ENCODE peak calls at places on chromosomes 4 and X, in six cellular contexts. One of them, this sample, is unnamed.

GRCh38 chr4:15753786-15754185 is 24.3 kb upstream of the CD38 start:
- DNase-seq in gastrocnemius medialis: peak; percentile 22
- DNase-seq in NT2/D1: no peak
- DNase-seq in neuronal stem cell: no peak
- DNase-seq in astrocyte: peak; percentile 17
- DNase-seq in upper lobe of right lung: no peak
- DNase-seq in this sample: peak; percentile 37

GRCh38 chrX:17242470-17242869 is 132.5 kb upstream of the NHS start:
- DNase-seq in gastrocnemius medialis: no peak
- DNase-seq in NT2/D1: peak; percentile 40
- DNase-seq in neuronal stem cell: peak; percentile 42
- DNase-seq in astrocyte: peak; percentile 14
- DNase-seq in upper lobe of right lung: no peak
- DNase-seq in this sample: peak; percentile 78

GRCh38 chr4:3250956-3251690 is 2.2 kb downstream of the MSANTD1 start:
- DNase-seq in gastrocnemius medialis: no peak
- DNase-seq in NT2/D1: no peak
- DNase-seq in neuronal stem cell: no peak
- DNase-seq in astrocyte: no peak
- DNase-seq in upper lobe of right lung: peak; percentile 83
- DNase-seq in this sample: no peak

GRCh38 chrX:56745019-56745418 is 16.0 kb downstream of the NBDY start:
- DNase-seq in gastrocnemius medialis: no peak
- DNase-seq in NT2/D1: no peak
- DNase-seq in neuronal stem cell: no peak
- DNase-seq in astrocyte: peak; percentile 60
- DNase-seq in upper lobe of right lung: no peak
- DNase-seq in this sample: peak; percentile 78

GRCh38 chr4:108540536-108540935 is 79.8 kb upstream of the RPL34 start:
- DNase-seq in gastrocnemius medialis: no peak
- DNase-seq in NT2/D1: no peak
- DNase-seq in neuronal stem cell: no peak
- DNase-seq in astrocyte: no peak
- DNase-seq in upper lobe of right lung: no peak
- DNase-seq in this sample: no peak

GRCh38 chr4:123587983-123588494 is 191.4 kb downstream of the SPRY1 start:
- DNase-seq in gastrocnemius medialis: peak; percentile 77
- DNase-seq in NT2/D1: no peak
- DNase-seq in neuronal stem cell: no peak
- DNase-seq in astrocyte: peak; percentile 48
- DNase-seq in upper lobe of right lung: no peak
- DNase-seq in this sample: peak; percentile 94

GRCh38 chr4:128946929-128947328 is 137.4 kb downstream of the JADE1 start:
- DNase-seq in gastrocnemius medialis: no peak
- DNase-seq in NT2/D1: no peak
- DNase-seq in neuronal stem cell: no peak
- DNase-seq in astrocyte: no peak
- DNase-seq in upper lobe of right lung: no peak
- DNase-seq in this sample: no peak

GRCh38 chr4:78661923-78662521 is 110.5 kb downstream of the ANXA3 start:
- DNase-seq in gastrocnemius medialis: no peak
- DNase-seq in NT2/D1: no peak
- DNase-seq in neuronal stem cell: no peak
- DNase-seq in astrocyte: no peak
- DNase-seq in upper lobe of right lung: no peak
- DNase-seq in this sample: peak; percentile 30

GRCh38 chr4:71441186-71442169 is 102.7 kb downstream of the SLC4A4 start:
- DNase-seq in gastrocnemius medialis: no peak
- DNase-seq in NT2/D1: no peak
- DNase-seq in neuronal stem cell: no peak
- DNase-seq in astrocyte: peak; percentile 55
- DNase-seq in upper lobe of right lung: no peak
- DNase-seq in this sample: peak; percentile 79

GRCh38 chrX:40262641-40263560 is 165.1 kb upstream of the BCOR start:
- DNase-seq in gastrocnemius medialis: no peak
- DNase-seq in NT2/D1: no peak
- DNase-seq in neuronal stem cell: no peak
- DNase-seq in astrocyte: peak; percentile 51
- DNase-seq in upper lobe of right lung: no peak
- DNase-seq in this sample: peak; percentile 37

GRCh38 chrX:72715546-72715945 is 1.4 kb upstream of the PHKA1 start:
- DNase-seq in gastrocnemius medialis: no peak
- DNase-seq in NT2/D1: no peak
- DNase-seq in neuronal stem cell: no peak
- DNase-seq in astrocyte: no peak
- DNase-seq in upper lobe of right lung: no peak
- DNase-seq in this sample: no peak

GRCh38 chrX:72716766-72717165 is 2.7 kb upstream of the PHKA1 start:
- DNase-seq in gastrocnemius medialis: peak; percentile 63
- DNase-seq in NT2/D1: no peak
- DNase-seq in neuronal stem cell: no peak
- DNase-seq in astrocyte: no peak
- DNase-seq in upper lobe of right lung: no peak
- DNase-seq in this sample: peak; percentile 18

GRCh38 chrX:72712094-72712755 is 1.9 kb downstream of the PHKA1 start:
- DNase-seq in gastrocnemius medialis: peak; percentile 21
- DNase-seq in NT2/D1: no peak
- DNase-seq in neuronal stem cell: no peak
- DNase-seq in astrocyte: no peak
- DNase-seq in upper lobe of right lung: no peak
- DNase-seq in this sample: peak; percentile 47

GRCh38 chrX:72714471-72714916 is 388 bp upstream of the PHKA1 start:
- DNase-seq in gastrocnemius medialis: peak; percentile 76
- DNase-seq in NT2/D1: peak; percentile 42
- DNase-seq in neuronal stem cell: peak; percentile 5
- DNase-seq in astrocyte: peak; percentile 63
- DNase-seq in upper lobe of right lung: peak; percentile 73
- DNase-seq in this sample: peak; percentile 73

GRCh38 chrX:72713130-72713529 is 976 bp downstream of the PHKA1 start:
- DNase-seq in gastrocnemius medialis: no peak
- DNase-seq in NT2/D1: no peak
- DNase-seq in neuronal stem cell: no peak
- DNase-seq in astrocyte: no peak
- DNase-seq in upper lobe of right lung: no peak
- DNase-seq in this sample: peak; percentile 8
- H3K4me3 ChIP-seq in gastrocnemius medialis: peak overlapping the region; percentile 72
- H3K4me3 ChIP-seq in NT2/D1: peak overlapping the region; percentile 67
- H3K4me3 ChIP-seq in neuronal stem cell: peak overlapping the region; percentile 53
- H3K4me3 ChIP-seq in astrocyte: peak overlapping the region; percentile 64
- H3K4me3 ChIP-seq in upper lobe of right lung: peak overlapping the region; percentile 50
- H3K4me3 ChIP-seq in this sample: peak overlapping the region; percentile 71

GRCh38 chrX:12947545-12948235 is 27.2 kb upstream of the TMSB4X start:
- DNase-seq in gastrocnemius medialis: no peak
- DNase-seq in NT2/D1: no peak
- DNase-seq in neuronal stem cell: no peak
- DNase-seq in astrocyte: no peak
- DNase-seq in upper lobe of right lung: no peak
- DNase-seq in this sample: no peak
- H3K4me1 ChIP-seq in gastrocnemius medialis: no peaks in the 10 kb centered on the region
- H3K4me1 ChIP-seq in NT2/D1: peaks cover 4% of the 10 kb centered on the region
- H3K4me1 ChIP-seq in neuronal stem cell: peaks cover 6% of the 10 kb centered on the region
- H3K4me1 ChIP-seq in astrocyte: peaks cover 21% of the 10 kb centered on the region
- H3K4me1 ChIP-seq in upper lobe of right lung: peaks cover 21% of the 10 kb centered on the region
- H3K4me1 ChIP-seq in this sample: peaks cover 25% of the 10 kb centered on the region

DNA sequence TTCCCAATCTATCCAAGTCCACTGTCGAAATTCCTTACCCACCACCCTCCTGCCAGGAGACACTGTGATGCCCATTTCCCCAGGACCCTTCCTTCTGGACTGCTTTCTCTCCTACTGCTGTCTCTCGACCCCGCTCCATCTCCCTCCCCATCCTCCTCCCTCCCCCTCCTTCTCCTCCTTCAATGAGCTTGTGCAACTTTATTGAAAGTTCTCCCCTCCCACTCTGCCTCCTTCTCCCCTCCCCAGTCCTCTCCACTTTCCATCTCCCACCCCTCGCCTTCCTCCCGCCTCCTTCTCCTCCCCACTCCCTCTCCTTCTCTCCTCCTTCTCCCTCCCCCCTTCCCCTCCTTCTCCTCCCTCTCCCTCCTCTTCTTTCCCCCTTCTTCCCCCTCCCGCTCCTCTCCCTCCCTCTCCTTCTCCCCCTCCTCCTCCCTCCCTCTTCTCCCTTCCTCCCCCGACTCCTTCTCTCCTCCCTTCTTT is 116.6 kb upstream of the FAT1 start:
- DNase-seq in gastrocnemius medialis: peak; percentile 58
- DNase-seq in NT2/D1: no peak
- DNase-seq in neuronal stem cell: no peak
- DNase-seq in astrocyte: no peak
- DNase-seq in upper lobe of right lung: no peak
- DNase-seq in this sample: no peak
- H3K4me3 ChIP-seq in gastrocnemius medialis: peak overlapping the region; percentile 40
- H3K4me3 ChIP-seq in NT2/D1: no peak overlapping the region
- H3K4me3 ChIP-seq in neuronal stem cell: no peak overlapping the region
- H3K4me3 ChIP-seq in astrocyte: peak overlapping the region; percentile 35
- H3K4me3 ChIP-seq in upper lobe of right lung: peak overlapping the region; percentile 21
- H3K4me3 ChIP-seq in this sample: no peak overlapping the region

GRCh38 chr4:168881754-168882153 is 128.3 kb downstream of the CBR4 start:
- DNase-seq in gastrocnemius medialis: no peak
- DNase-seq in NT2/D1: no peak
- DNase-seq in neuronal stem cell: no peak
- DNase-seq in astrocyte: no peak
- DNase-seq in upper lobe of right lung: no peak
- DNase-seq in this sample: peak; percentile 36

GRCh38 chr4:168884251-168885124 is 125.6 kb downstream of the CBR4 start:
- DNase-seq in gastrocnemius medialis: no peak
- DNase-seq in NT2/D1: no peak
- DNase-seq in neuronal stem cell: no peak
- DNase-seq in astrocyte: no peak
- DNase-seq in upper lobe of right lung: no peak
- DNase-seq in this sample: no peak

GRCh38 chr4:168882650-168883233 is 127.3 kb downstream of the CBR4 start:
- DNase-seq in gastrocnemius medialis: no peak
- DNase-seq in NT2/D1: no peak
- DNase-seq in neuronal stem cell: no peak
- DNase-seq in astrocyte: no peak
- DNase-seq in upper lobe of right lung: no peak
- DNase-seq in this sample: peak; percentile 19

GRCh38 chr4:168885416-168885815 is 124.6 kb downstream of the CBR4 start:
- DNase-seq in gastrocnemius medialis: no peak
- DNase-seq in NT2/D1: no peak
- DNase-seq in neuronal stem cell: no peak
- DNase-seq in astrocyte: no peak
- DNase-seq in upper lobe of right lung: no peak
- DNase-seq in this sample: no peak

GRCh38 chr4:168883513-168883912 is 126.5 kb downstream of the CBR4 start:
- DNase-seq in gastrocnemius medialis: no peak
- DNase-seq in NT2/D1: no peak
- DNase-seq in neuronal stem cell: no peak
- DNase-seq in astrocyte: peak; percentile 47
- DNase-seq in upper lobe of right lung: no peak
- DNase-seq in this sample: no peak
- H3K4me1 ChIP-seq in gastrocnemius medialis: peaks cover 51% of the 10 kb centered on the region
- H3K4me1 ChIP-seq in NT2/D1: peaks cover 3% of the 10 kb centered on the region
- H3K4me1 ChIP-seq in neuronal stem cell: no peaks in the 10 kb centered on the region
- H3K4me1 ChIP-seq in astrocyte: peaks cover 59% of the 10 kb centered on the region
- H3K4me1 ChIP-seq in upper lobe of right lung: peaks cover 38% of the 10 kb centered on the region
- H3K4me1 ChIP-seq in this sample: peaks cover 4% of the 10 kb centered on the region

DNA sequence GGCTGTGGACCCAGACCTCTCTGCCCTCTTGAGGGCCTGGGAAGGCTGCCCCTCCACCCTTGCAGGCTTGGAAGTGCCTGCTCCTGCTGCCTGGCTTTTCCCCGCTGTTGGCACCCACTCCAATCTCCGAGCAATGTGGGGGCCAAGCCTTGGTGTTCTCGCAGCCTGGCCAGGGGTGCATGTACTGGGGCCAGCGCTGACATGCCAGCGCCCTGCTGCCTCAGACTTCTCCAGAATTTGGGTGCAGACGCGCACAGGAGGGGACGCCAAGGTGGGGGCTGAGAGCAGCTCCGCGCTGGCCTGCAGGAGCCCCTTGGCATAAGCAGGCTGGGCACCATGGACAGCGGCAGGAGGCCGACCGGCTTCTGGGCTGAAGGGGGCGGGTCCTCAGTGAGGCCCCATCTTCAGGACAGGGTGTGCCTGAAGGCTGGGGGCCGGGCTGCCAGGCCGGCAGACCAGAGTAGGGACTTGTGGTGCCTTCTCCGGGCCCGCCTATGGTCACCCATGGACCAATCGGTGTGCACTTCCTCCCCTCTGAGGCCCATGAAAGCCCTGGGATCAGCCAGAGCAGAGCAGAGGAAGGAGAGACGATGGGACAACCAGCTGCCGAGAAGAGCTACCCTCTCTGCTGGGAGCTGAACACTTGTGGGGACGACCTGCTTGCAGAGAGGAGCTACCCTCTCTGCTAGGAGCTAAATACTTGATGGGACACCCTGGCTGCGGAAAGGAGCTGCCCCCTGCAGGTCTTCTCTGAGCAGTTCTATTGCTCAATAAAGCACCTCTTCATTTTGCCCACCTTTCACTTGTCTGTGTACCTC is 118.3 kb downstream of the DNAAF6 start:
- DNase-seq in gastrocnemius medialis: no peak
- DNase-seq in NT2/D1: peak; percentile 48
- DNase-seq in neuronal stem cell: peak; percentile 64
- DNase-seq in astrocyte: peak; percentile 12
- DNase-seq in upper lobe of right lung: peak; percentile 63
- DNase-seq in this sample: peak; percentile 6
- H3K4me3 ChIP-seq in gastrocnemius medialis: no peak overlapping the region
- H3K4me3 ChIP-seq in NT2/D1: no peak overlapping the region
- H3K4me3 ChIP-seq in neuronal stem cell: no peak overlapping the region
- H3K4me3 ChIP-seq in astrocyte: no peak overlapping the region
- H3K4me3 ChIP-seq in upper lobe of right lung: no peak overlapping the region
- H3K4me3 ChIP-seq in this sample: no peak overlapping the region

DNA sequence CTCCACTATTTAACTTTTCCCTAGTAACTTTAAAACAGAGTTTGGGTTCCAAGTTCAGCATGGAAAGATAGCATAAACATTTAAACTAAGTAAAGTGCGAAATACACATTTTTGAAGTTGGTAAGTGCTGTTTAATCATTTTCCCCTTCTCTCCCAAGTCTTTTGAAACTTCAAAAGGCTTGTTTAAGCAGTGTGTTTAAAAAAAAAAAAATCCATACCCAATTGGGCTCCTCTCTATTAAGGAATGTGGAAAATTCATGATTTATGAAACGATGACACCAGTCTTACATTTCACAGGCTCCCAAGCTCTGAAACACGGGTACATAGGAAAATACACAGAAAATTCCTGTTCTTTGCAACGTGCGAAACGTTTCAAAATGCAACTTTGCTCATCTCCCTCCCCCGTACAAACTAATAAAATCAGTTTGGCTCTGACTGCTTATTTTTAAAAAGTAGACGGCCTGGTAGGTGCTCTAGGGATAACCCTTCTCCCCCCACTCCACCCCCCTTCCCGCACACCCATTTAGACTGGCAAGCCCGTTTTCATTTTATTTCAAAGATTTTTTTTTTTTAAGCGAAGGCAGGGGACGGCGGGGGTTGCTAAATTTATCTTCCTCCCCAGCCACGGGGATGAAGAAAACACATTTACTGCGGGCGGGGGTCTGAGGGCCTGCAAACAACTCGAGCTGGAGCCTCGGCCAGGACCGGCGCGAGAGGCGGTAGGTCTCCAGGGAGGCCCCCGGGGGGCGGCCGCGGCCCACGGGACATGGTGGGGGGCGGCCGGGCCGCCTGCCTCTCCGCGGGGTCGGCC is 789 bp upstream of the ZFX start:
- DNase-seq in gastrocnemius medialis: no peak
- DNase-seq in NT2/D1: no peak
- DNase-seq in neuronal stem cell: peak; percentile 1
- DNase-seq in astrocyte: peak; percentile 55
- DNase-seq in upper lobe of right lung: no peak
- DNase-seq in this sample: peak; percentile 40
- H3K4me1 ChIP-seq in gastrocnemius medialis: peaks cover 51% of the 10 kb centered on the region
- H3K4me1 ChIP-seq in NT2/D1: no peaks in the 10 kb centered on the region
- H3K4me1 ChIP-seq in neuronal stem cell: peaks cover 20% of the 10 kb centered on the region
- H3K4me1 ChIP-seq in astrocyte: peaks cover 32% of the 10 kb centered on the region
- H3K4me1 ChIP-seq in upper lobe of right lung: peaks cover 32% of the 10 kb centered on the region
- H3K4me1 ChIP-seq in this sample: peaks cover 63% of the 10 kb centered on the region